ENCODE peak calls at places on chromosomes 13 and 19, in seven cellular contexts. F is D341Med, P is cardiac fibroblast, U is osteocyte, J is RPMI8226, E is nephron progenitor cell, W is fibroblast of the aortic adventitia. Z is an unnamed sample.

GRCh38 chr19:7970716-7971448 is 27.4 kb upstream of the TIMM44 start:
- DNase-seq in F (peak), U (no peak), E (peak), J (peak), W (peak), P (peak), Z (peak)

GRCh38 chr19:5099822-5100221 is 130.9 kb downstream of the KDM4B start:
- DNase-seq in F (no peak), J (no peak), W (no peak), E (no peak), P (no peak), U (no peak), Z (no peak)

GRCh38 chr19:28595722-28596121 is 617.2 kb downstream of the UQCRFS1 start:
- DNase-seq in P (no peak), F (no peak), W (no peak), U (no peak), J (no peak), E (no peak), Z (no peak)

GRCh38 chr13:26619321-26619720 is 61.8 kb downstream of the WASF3 start:
- DNase-seq in U (no peak), W (peak), E (no peak), F (no peak), P (peak), J (no peak), Z (no peak)

GRCh38 chr13:70518081-70518480 is 409.8 kb upstream of the KLHL1 start:
- DNase-seq in E (no peak), P (no peak), J (no peak), U (no peak), F (no peak), W (no peak), Z (no peak)

GRCh38 chr19:6737873-6738725 is 719 bp upstream of the GPR108 start:
- DNase-seq in W (peak), P (peak), U (no peak), F (no peak), E (peak), J (peak), Z (peak)

GRCh38 chr19:58563034-58563573 is 4.7 kb upstream of the UBE2M start:
- DNase-seq in W (no peak), J (peak), E (no peak), P (peak), U (no peak), F (no peak), Z (no peak)

GRCh38 chr13:49922301-49922700 is 13.8 kb downstream of the SPRYD7 start:
- DNase-seq in P (no peak), E (no peak), J (no peak), U (no peak), F (no peak), W (no peak), Z (no peak)

GRCh38 chr13:44407891-44408290 is 34.3 kb downstream of the SERP2 start:
- DNase-seq in W (no peak), F (no peak), U (no peak), E (no peak), P (no peak), J (no peak), Z (no peak)

GRCh38 chr19:47186337-47187022 is 44.5 kb downstream of the BBC3 start:
- DNase-seq in W (no peak), J (no peak), F (no peak), P (no peak), U (no peak), E (no peak), Z (no peak)

GRCh38 chr19:19271828-19272599 is 1.1 kb downstream of the TM6SF2 start:
- DNase-seq in F (no peak), P (no peak), E (no peak), W (no peak), J (no peak), U (no peak), Z (no peak)

GRCh38 chr13:80339578-80339840 is 1.4 kb downstream of the SPRY2 start:
- DNase-seq in E (peak), P (peak), W (no peak), U (no peak), F (no peak), J (no peak), Z (no peak)

GRCh38 chr19:784541-784940 is 12.7 kb upstream of the PTBP1 start:
- DNase-seq in W (no peak), U (no peak), J (no peak), E (no peak), P (no peak), F (no peak), Z (no peak)

GRCh38 chr13:110361365-110361911 is 54.4 kb downstream of the COL4A2 start:
- DNase-seq in W (peak), E (no peak), J (no peak), F (no peak), U (peak), P (peak), Z (no peak)

GRCh38 chr19:13629687-13630357 is 123.5 kb upstream of the CACNA1A start:
- DNase-seq in F (no peak), J (no peak), P (peak), U (no peak), W (peak), E (no peak), Z (no peak)

GRCh38 chr19:14479985-14480694 is 5.0 kb upstream of the PTGER1 start:
- DNase-seq in W (no peak), J (peak), P (no peak), U (peak), F (peak), E (peak), Z (no peak)

GRCh38 chr13:24493356-24493755 is 19.2 kb downstream of the PARP4 start:
- DNase-seq in F (no peak), P (no peak), E (no peak), U (no peak), J (no peak), W (no peak), Z (no peak)

GRCh38 chr13:40206241-40207109 is 460.0 kb downstream of the FOXO1 start:
- DNase-seq in F (no peak), W (peak), E (no peak), P (peak), J (no peak), U (peak), Z (peak)

GRCh38 chr13:87999791-88000190 is 328.6 kb downstream of the SLITRK5 start:
- DNase-seq in U (no peak), J (peak), F (peak), W (no peak), E (no peak), P (no peak), Z (no peak)

GRCh38 chr13:106755542-106755941 is 187.6 kb upstream of the ARGLU1 start:
- DNase-seq in P (no peak), J (no peak), U (no peak), F (no peak), W (no peak), E (no peak), Z (no peak)

GRCh38 chr13:49733181-49733951 is 42.1 kb upstream of the EBPL start:
- DNase-seq in F (no peak), U (no peak), P (peak), J (no peak), E (no peak), W (peak), Z (peak)

GRCh38 chr13:73000027-73000674 is 58.7 kb upstream of the KLF5 start:
- DNase-seq in F (peak), E (no peak), P (peak), W (peak), J (peak), U (no peak), Z (peak)

GRCh38 chr13:106241974-106242373 is 293.5 kb downstream of the EFNB2 start:
- DNase-seq in W (no peak), P (peak), F (no peak), E (no peak), J (no peak), U (no peak), Z (no peak)

GRCh38 chr13:38763446-38764381 is 76.8 kb downstream of the FREM2 start:
- DNase-seq in P (peak), F (peak), J (peak), W (peak), E (peak), U (no peak), Z (peak)

GRCh38 chr13:27011661-27012060 is 159.9 kb downstream of the USP12 start:
- DNase-seq in F (no peak), W (no peak), P (no peak), J (no peak), U (peak), E (no peak), Z (no peak)

GRCh38 chr13:47306991-47307390 is 410.1 kb upstream of the HTR2A start:
- DNase-seq in P (no peak), F (no peak), J (no peak), W (peak), U (no peak), E (no peak), Z (no peak)

GRCh38 chr19:38522915-38523314 is 89.4 kb downstream of the RYR1 start:
- DNase-seq in W (no peak), F (no peak), E (no peak), U (no peak), P (no peak), J (no peak), Z (no peak)